ENCODE peak calls at places on chromosomes 7 and 10, in nine cellular contexts. D, H, G, B, O, V, U, R and W are unnamed samples.

GRCh38 chr10:103716206-103717160 is 138.9 kb downstream of the SH3PXD2A start:
- DNase-seq in V (peak; percentile 72), H (no peak), B (peak; percentile 47), D (no peak), R (no peak), G (peak; percentile 48), O (peak; percentile 45), U (no peak), W (no peak)

GRCh38 chr10:38054361-38054797 is 39.8 kb upstream of the ZNF37A start:
- DNase-seq in B (no peak), G (no peak), H (no peak), R (no peak), D (no peak), U (no peak), V (no peak), O (no peak), W (no peak)

GRCh38 chr10:63703113-63703670 is 182.0 kb downstream of the REEP3 start:
- DNase-seq in H (no peak), B (no peak), V (no peak), G (peak; percentile 51), U (no peak), R (no peak), D (no peak), O (peak; percentile 33), W (no peak)

GRCh38 chr7:132321387-132321786 is 254.9 kb downstream of the PLXNA4 start:
- DNase-seq in V (no peak), U (no peak), R (no peak), H (peak; percentile 26), D (no peak), O (no peak), G (no peak), B (no peak), W (peak; percentile 8)

GRCh38 chr10:75959209-75959608 is 527.8 kb downstream of the LRMDA start:
- DNase-seq in R (no peak), O (no peak), H (peak; percentile 50), V (no peak), D (no peak), U (peak; percentile 31), B (no peak), G (peak; percentile 80), W (no peak)

GRCh38 chr10:120456626-120457430 is at the start of gene PLPP4:
- DNase-seq in R (no peak), B (peak; percentile 69), U (no peak), H (no peak), G (no peak), V (no peak), O (peak; percentile 22), D (peak; percentile 53), W (peak; percentile 56)

GRCh38 chr7:136900005-136900404 is 31.6 kb downstream of the CHRM2 start:
- DNase-seq in R (no peak), D (no peak), G (no peak), B (no peak), V (no peak), U (no peak), H (no peak), O (no peak), W (no peak)

GRCh38 chr10:13690281-13690825 is 103.6 kb downstream of the PRPF18 start:
- DNase-seq in G (no peak), B (no peak), U (no peak), H (no peak), V (peak; percentile 14), R (no peak), D (no peak), O (no peak), W (no peak)

GRCh38 chr10:72693599-72693915 is 1.6 kb downstream of the MCU start:
- DNase-seq in O (no peak), U (no peak), B (no peak), D (no peak), H (no peak), V (no peak), G (no peak), R (no peak), W (no peak)

GRCh38 chr10:104274762-104275721 is 6.1 kb downstream of the GSTO2 start:
- DNase-seq in V (no peak), G (peak; percentile 68), D (peak; percentile 74), U (no peak), B (peak; percentile 68), R (peak; percentile 41), O (peak; percentile 73), H (peak; percentile 57), W (peak; percentile 49)

GRCh38 chr10:103693070-103693811 is 162.1 kb downstream of the SH3PXD2A start:
- DNase-seq in O (no peak), G (no peak), U (no peak), B (peak; percentile 38), D (peak; percentile 50), V (no peak), H (no peak), R (no peak), W (no peak)

GRCh38 chr10:96401036-96401435 is 42.2 kb upstream of the OPALIN start:
- DNase-seq in B (no peak), H (no peak), G (no peak), U (no peak), O (no peak), D (no peak), R (no peak), V (no peak), W (no peak)

GRCh38 chr10:73368238-73368637 is 9.6 kb upstream of the CFAP70 start:
- DNase-seq in R (no peak), H (no peak), V (no peak), U (no peak), O (no peak), D (no peak), B (no peak), G (no peak), W (no peak)

GRCh38 chr7:151608031-151608551 is 88.4 kb upstream of the RHEB start:
- DNase-seq in U (no peak), V (no peak), R (no peak), D (no peak), B (no peak), H (peak; percentile 18), O (no peak), G (peak; percentile 90), W (no peak)

GRCh38 chr10:43395571-43396060 is 13.4 kb downstream of the HNRNPF start:
- DNase-seq in D (peak; percentile 51), V (no peak), B (no peak), H (no peak), G (no peak), R (no peak), U (no peak), O (no peak), W (no peak)

GRCh38 chr7:79317728-79318127 is 135.7 kb downstream of the MAGI2 start:
- DNase-seq in V (no peak), D (no peak), B (no peak), U (no peak), G (peak; percentile 51), H (peak; percentile 85), R (no peak), O (no peak), W (no peak)

GRCh38 chr7:156380261-156380660 is 260.3 kb upstream of the RNF32 start:
- DNase-seq in D (no peak), R (no peak), G (no peak), U (no peak), O (peak; percentile 80), V (no peak), H (no peak), B (no peak), W (peak; percentile 39)
- TF ChIP-seq POLR2A in D (no peak), R (no peak), G (no peak), U (no peak), O (no peak), V (no peak), H (no peak), B (no peak), W (no peak)

DNA sequence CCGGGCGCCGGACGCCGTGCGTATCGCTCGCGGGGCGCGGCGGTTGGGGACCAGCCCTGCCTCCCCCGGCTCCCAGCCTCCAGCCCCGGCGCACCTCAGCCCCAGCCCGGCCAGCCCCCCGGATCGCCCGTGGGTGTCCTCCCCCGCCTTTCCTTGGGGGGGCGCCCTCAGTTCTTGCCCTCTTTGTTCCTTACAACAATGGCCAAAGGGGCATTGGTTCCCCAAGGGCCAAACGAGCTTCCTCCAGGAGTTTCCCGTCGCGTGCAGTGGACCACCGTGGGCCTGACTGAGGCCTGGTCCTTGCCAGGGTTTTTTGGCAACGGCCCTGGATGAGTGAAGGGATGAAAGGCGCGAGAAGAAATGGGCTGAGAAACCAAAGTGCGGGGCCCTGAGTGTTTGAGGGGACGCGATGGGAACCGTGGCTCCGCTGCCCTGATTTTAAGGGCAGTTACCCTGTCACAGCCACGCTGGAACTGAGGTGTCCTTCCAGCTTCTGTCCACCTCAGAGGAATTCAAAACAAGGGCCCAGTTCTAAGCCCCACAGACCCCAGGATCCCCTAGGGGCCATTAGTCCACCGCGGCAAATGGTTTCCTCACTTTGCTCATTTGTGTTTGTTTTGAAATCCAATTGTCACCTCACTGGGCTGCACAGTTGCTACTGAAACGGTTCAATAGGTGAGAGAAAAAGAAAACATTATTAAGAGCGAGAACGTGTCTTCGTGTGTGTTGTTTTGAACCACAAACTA is 1.4 kb downstream of the MACROH2A2 start:
- DNase-seq in O (peak; percentile 17), D (peak; percentile 58), U (no peak), G (peak; percentile 15), B (peak; percentile 60), V (no peak), H (peak; percentile 62), R (peak; percentile 29), W (peak; percentile 11)
- H3K27ac ChIP-seq in O (no peak overlapping the region), D (no peak overlapping the region), U (peak overlapping the region; percentile 65), G (peak overlapping the region; percentile 89), B (peak overlapping the region; percentile 79), V (peak overlapping the region; percentile 75), H (peak overlapping the region; percentile 97), R (peak overlapping the region; percentile 87), W (no peak overlapping the region)

DNA sequence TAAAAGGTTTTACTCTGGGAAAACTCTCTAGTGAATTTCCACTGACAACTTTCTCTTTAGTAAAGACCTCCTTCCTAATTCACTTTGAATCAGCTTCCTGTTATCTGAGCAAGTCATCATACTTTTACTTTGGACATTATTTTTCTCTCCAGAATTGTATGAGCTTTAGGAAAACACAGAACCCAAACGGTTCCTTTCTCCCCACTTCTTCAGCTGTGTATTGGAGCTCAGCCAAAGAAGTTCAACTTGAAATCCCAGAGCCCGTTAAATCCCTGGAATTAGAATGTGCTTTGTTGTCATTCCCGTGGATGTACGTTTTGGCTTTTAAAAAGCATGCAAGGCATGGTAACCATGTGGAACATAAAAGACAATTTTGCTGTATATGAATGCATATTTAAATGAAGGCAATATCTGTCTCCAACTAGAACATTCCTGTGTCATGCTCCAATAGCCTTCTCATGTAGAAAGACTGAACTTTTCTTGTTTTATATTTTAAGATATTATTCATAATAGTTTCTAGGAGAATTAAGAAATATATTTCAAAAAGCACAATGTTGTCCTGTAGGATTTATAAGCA is 46.5 kb downstream of the AGMO start:
- DNase-seq in V (no peak), B (no peak), D (no peak), H (no peak), U (no peak), R (no peak), G (no peak), O (no peak), W (no peak)
- H3K4me3 ChIP-seq in V (no peak overlapping the region), B (no peak overlapping the region), D (no peak overlapping the region), H (no peak overlapping the region), U (no peak overlapping the region), R (peak overlapping the region; percentile 31), G (no peak overlapping the region), O (no peak overlapping the region), W (no peak overlapping the region)

GRCh38 chr10:100998991-100999741 is 442 bp upstream of the LZTS2 start:
- DNase-seq in D (peak; percentile 91), H (peak; percentile 74), U (peak; percentile 82), B (peak; percentile 79), R (peak; percentile 87), G (no peak), V (peak; percentile 86), O (peak; percentile 80), W (peak; percentile 79)
- TF ChIP-seq POLR2A in D (peak; percentile 97), H (peak; percentile 61), U (peak; percentile 81), B (peak; percentile 66), R (peak; percentile 96), G (no peak), V (peak; percentile 77), O (peak; percentile 78), W (peak; percentile 85)